ENCODE peak calls at places on chromosomes 16 and 17, in four cellular contexts. N, Z, Q and O are unnamed samples.

GRCh38 chr16:55663225-55663624 is 7.4 kb downstream of the SLC6A2 start:
- DNase-seq in Q (no peak), Z (no peak), N (no peak), O (no peak)

GRCh38 chr17:35188111-35188510 is 6.1 kb downstream of the SLC35G3 start:
- DNase-seq in Q (no peak), N (no peak), Z (no peak), O (no peak)

GRCh38 chr17:4573682-4574081 is 10.6 kb upstream of the SMTNL2 start:
- DNase-seq in N (no peak), Q (no peak), Z (no peak), O (no peak)

GRCh38 chr17:1577657-1578428 is 15.3 kb upstream of the PITPNA start:
- DNase-seq in N (no peak), Z (no peak), Q (no peak), O (peak; percentile 56)

GRCh38 chr16:12252616-12253015 is 276.1 kb downstream of the SNX29 start:
- DNase-seq in N (no peak), Q (no peak), Z (no peak), O (no peak)

GRCh38 chr17:57448288-57449283 is 192.3 kb downstream of the MSI2 start:
- DNase-seq in N (no peak), Z (no peak), Q (no peak), O (no peak)

GRCh38 chr17:11506635-11507034 is 91.6 kb upstream of the DNAH9 start:
- DNase-seq in N (no peak), Z (no peak), Q (no peak), O (no peak)

GRCh38 chr16:87165151-87165550 is 152.0 kb downstream of the C16orf95 start:
- DNase-seq in N (no peak), Q (no peak), Z (no peak), O (no peak)

GRCh38 chr16:72324578-72324977 is 152.6 kb upstream of the PMFBP1 start:
- DNase-seq in N (no peak), Z (no peak), Q (no peak), O (no peak)

GRCh38 chr17:661509-661908 is 53.1 kb downstream of the VPS53 start:
- DNase-seq in Z (no peak), Q (no peak), N (no peak), O (peak; percentile 23)

GRCh38 chr17:80908206-80908605 is 83.4 kb upstream of the CHMP6 start:
- DNase-seq in N (no peak), Q (no peak), Z (no peak), O (no peak)

GRCh38 chr17:47315451-47316266 is 8.1 kb upstream of the EFCAB13 start:
- DNase-seq in N (peak; percentile 76), Q (peak; percentile 48), Z (peak; percentile 34), O (no peak)

DNA sequence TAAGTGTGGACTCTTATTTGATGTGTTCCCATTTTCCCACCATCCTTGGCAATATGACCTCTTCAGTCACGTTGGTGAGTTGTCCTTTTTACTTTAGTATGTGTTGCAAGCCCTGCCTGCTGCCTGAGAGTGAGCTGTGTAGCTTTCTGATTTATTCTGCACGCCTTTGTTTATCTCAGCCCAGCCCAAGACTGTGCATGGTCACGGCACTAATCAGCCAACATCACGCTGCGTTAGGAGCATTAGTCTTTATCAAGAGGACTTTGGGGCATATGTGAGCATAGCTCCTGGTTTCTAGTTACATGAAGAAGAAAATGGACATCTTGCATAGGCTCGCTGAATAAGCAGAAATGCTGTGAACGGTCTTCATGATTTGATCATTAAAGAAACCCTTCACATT is 6.1 kb downstream of the TOM1L1 start:
- DNase-seq in Z (no peak), N (no peak), Q (no peak), O (no peak)
- TF ChIP-seq SPI1 in Z (no peak), N (no peak), Q (no peak), O (no peak)

DNA sequence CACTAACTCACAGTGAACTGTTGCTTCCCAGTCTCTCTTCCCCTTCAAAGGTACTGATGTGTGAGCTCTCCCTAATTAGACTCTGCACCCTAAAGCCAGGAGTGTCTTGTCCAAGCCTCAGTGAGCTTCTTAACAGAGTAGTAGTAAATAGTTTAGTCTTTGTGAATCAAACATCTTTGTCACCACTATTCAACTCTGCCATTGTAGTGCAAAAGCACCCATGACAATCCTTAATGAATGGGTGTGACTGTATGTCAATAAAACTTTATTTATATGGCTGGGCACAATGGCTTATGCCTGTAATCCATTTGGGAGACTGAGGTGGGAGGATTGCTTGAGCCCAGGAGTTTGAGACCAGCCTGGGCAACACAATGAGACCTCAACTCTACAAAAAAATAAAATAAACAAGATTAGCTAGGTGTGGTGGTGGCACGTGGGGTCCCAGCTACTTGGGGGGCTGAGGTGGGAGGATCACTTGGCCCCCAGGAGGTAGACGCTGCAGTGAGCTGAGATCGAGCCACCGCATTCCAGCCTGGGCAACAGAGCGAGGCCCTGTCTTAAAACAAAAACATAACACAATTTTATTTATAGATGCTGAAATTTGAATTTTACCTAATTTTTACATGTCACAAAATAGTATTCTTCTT is 45.5 kb upstream of the TNRC6A start:
- DNase-seq in Z (no peak), Q (no peak), N (no peak), O (no peak)
- TF ChIP-seq POLR2AphosphoS5 in Z (no peak), Q (no peak), N (no peak), O (no peak)

GRCh38 chr17:75684249-75684648 is 17.1 kb downstream of the SAP30BP start:
- DNase-seq in N (peak; percentile 35), Z (no peak), Q (no peak), O (no peak)
- TF ChIP-seq SPI1 in N (no peak), Z (no peak), Q (no peak), O (no peak)

GRCh38 chr16:1494129-1494640 is 1.0 kb downstream of the TELO2 start:
- DNase-seq in N (peak; percentile 46), Q (no peak), Z (no peak), O (no peak)
- TF ChIP-seq POLR2AphosphoS5 in N (no peak), Q (no peak), Z (no peak), O (no peak)

GRCh38 chr16:15509051-15509592 is 74.7 kb downstream of the BMERB1 start:
- DNase-seq in N (peak; percentile 61), Q (no peak), Z (no peak), O (no peak)
- TF ChIP-seq SPI1 in N (no peak), Q (no peak), Z (no peak), O (no peak)

GRCh38 chr16:78744796-78745464 is 645.5 kb downstream of the WWOX start:
- DNase-seq in N (no peak), Z (no peak), Q (no peak), O (no peak)
- TF ChIP-seq POLR2AphosphoS5 in N (no peak), Z (no peak), Q (no peak), O (no peak)

GRCh38 chr17:78530675-78531074 is 46.5 kb downstream of the DNAH17 start:
- DNase-seq in N (no peak), Z (no peak), Q (no peak), O (no peak)

GRCh38 chr17:78532311-78532710 is 44.9 kb downstream of the DNAH17 start:
- DNase-seq in Q (no peak), Z (no peak), N (no peak), O (no peak)

GRCh38 chr17:78534492-78535284 is 42.5 kb downstream of the DNAH17 start:
- DNase-seq in Z (no peak), Q (no peak), N (no peak), O (no peak)

GRCh38 chr17:78535285-78536197 is 41.7 kb downstream of the DNAH17 start:
- DNase-seq in N (no peak), Z (no peak), Q (no peak), O (no peak)

GRCh38 chr17:78532922-78533640 is 44.1 kb downstream of the DNAH17 start:
- DNase-seq in Q (no peak), Z (no peak), N (no peak), O (no peak)
- TF ChIP-seq SPI1 in Q (no peak), Z (no peak), N (no peak), O (no peak)

GRCh38 chr17:77247048-77247541 is 106.3 kb downstream of the SEC14L1 start:
- DNase-seq in N (peak; percentile 89), Q (no peak), Z (peak; percentile 59), O (peak; percentile 88)
- TF ChIP-seq POLR2AphosphoS5 in N (no peak), Q (no peak), Z (no peak), O (no peak)